ENCODE peak calls at places on chromosomes 4 and X, in six cellular contexts. C, Z, K, H, S and V are unnamed samples.

GRCh38 chr4:947491-947971 is 15.3 kb downstream of the TMEM175 start:
- DNase-seq in C (no peak), Z (no peak), K (no peak), H (peak), S (no peak), V (no peak)

GRCh38 chr4:152825336-152825735 is 45.6 kb downstream of the ARFIP1 start:
- DNase-seq in C (no peak), Z (no peak), K (no peak), H (no peak), S (no peak), V (no peak)

GRCh38 chrX:40700640-40701342 is 34.6 kb downstream of the MED14 start:
- DNase-seq in C (no peak), Z (no peak), K (no peak), H (no peak), S (no peak), V (no peak)

GRCh38 chr4:73911746-73912145 is 42.6 kb downstream of the CXCL1 start:
- DNase-seq in C (no peak), Z (no peak), K (no peak), H (no peak), S (no peak), V (no peak)

GRCh38 chr4:94924566-94924965 is 166.8 kb downstream of the BMPR1B start:
- DNase-seq in C (no peak), Z (no peak), K (no peak), H (no peak), S (no peak), V (no peak)

GRCh38 chr4:13483142-13484044 is 747 bp downstream of the RAB28 start:
- DNase-seq in C (peak), Z (peak), K (peak), H (no peak), S (no peak), V (peak)

GRCh38 chr4:1039493-1040343 is 28.3 kb downstream of the FGFRL1 start:
- DNase-seq in C (peak), Z (no peak), K (peak), H (no peak), S (no peak), V (no peak)

GRCh38 chr4:182862921-182863320 is 54.3 kb downstream of the DCTD start:
- DNase-seq in C (no peak), Z (no peak), K (no peak), H (no peak), S (no peak), V (no peak)

GRCh38 chr4:156642161-156642560 is 329.4 kb downstream of the PDGFC start:
- DNase-seq in C (no peak), Z (no peak), K (no peak), H (no peak), S (no peak), V (no peak)

GRCh38 chr4:106238819-106239420 is 77.1 kb downstream of the TBCK start:
- DNase-seq in C (no peak), Z (no peak), K (no peak), H (no peak), S (no peak), V (peak)

GRCh38 chr4:76951333-76952033 is 1.9 kb downstream of the SEPTIN11 start:
- DNase-seq in C (no peak), Z (no peak), K (no peak), H (no peak), S (no peak), V (no peak)
- TF ChIP-seq POLR2A in C (no peak), Z (no peak), K (no peak), H (no peak), S (no peak), V (no peak)

GRCh38 chr4:55807556-55807955 is 12.0 kb upstream of the EXOC1L start:
- DNase-seq in C (no peak), Z (no peak), K (no peak), H (no peak), S (no peak), V (no peak)
- TF ChIP-seq POLR2A in C (no peak), Z (no peak), K (no peak), H (no peak), S (no peak), V (no peak)

DNA sequence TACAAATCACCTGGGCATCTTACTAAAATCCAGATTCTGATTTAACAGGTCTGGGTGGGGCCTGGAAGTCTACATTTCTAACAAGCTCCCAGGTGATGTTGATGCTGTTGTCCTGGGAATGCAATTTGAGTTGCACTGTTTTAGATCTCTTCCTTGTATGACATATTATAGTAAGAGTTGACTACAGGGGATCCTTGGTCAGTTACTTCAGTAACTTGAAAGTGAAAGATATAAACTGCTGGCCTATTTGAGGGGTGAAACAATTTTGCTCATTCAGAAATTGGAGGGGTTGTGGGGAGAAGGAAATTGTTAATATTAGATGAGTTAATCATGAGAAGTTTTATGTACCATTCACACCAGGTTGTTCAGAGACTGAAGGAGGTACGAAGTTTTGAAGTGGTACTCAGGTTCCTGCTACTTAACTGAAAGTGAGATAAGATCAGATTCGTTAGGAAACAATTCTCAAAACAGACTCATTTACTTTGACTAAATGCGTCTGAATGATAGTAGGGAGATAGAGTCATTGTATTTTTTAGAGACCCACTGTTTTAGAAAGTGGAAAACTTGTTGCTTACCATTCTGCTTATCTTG is 12.5 kb downstream of the SH2D1A start:
- DNase-seq in C (no peak), Z (no peak), K (no peak), H (no peak), S (no peak), V (no peak)
- TF ChIP-seq POLR2A in C (no peak), Z (no peak), K (no peak), H (no peak), S (no peak), V (no peak)

GRCh38 chr4:169249214-169249973 is 21.4 kb downstream of the SH3RF1 start:
- DNase-seq in C (no peak), Z (no peak), K (no peak), H (no peak), S (no peak), V (no peak)

GRCh38 chr4:169252339-169253086 is 18.2 kb downstream of the SH3RF1 start:
- DNase-seq in C (no peak), Z (no peak), K (no peak), H (no peak), S (no peak), V (no peak)

GRCh38 chr4:169248645-169249044 is 22.1 kb downstream of the SH3RF1 start:
- DNase-seq in C (no peak), Z (no peak), K (no peak), H (no peak), S (no peak), V (no peak)

GRCh38 chr4:169251291-169252235 is 19.2 kb downstream of the SH3RF1 start:
- DNase-seq in C (no peak), Z (no peak), K (no peak), H (no peak), S (no peak), V (no peak)

GRCh38 chr4:169250796-169251195 is 20.0 kb downstream of the SH3RF1 start:
- DNase-seq in C (no peak), Z (no peak), K (no peak), H (no peak), S (no peak), V (no peak)
- TF ChIP-seq POLR2A in C (no peak), Z (no peak), K (no peak), H (no peak), S (no peak), V (no peak)

GRCh38 chr4:25160714-25161598 is 707 bp upstream of the SEPSECS start:
- DNase-seq in C (no peak), Z (no peak), K (no peak), H (no peak), S (no peak), V (no peak)
- TF ChIP-seq POLR2A in C (no peak), Z (peak), K (no peak), H (no peak), S (no peak), V (no peak)

GRCh38 chr4:8200302-8200975 is 1.3 kb downstream of the SH3TC1 start:
- DNase-seq in C (no peak), Z (peak), K (peak), H (no peak), S (no peak), V (no peak)
- TF ChIP-seq POLR2A in C (peak), Z (no peak), K (peak), H (no peak), S (peak), V (no peak)

GRCh38 chrX:48917139-48917980 is 1.5 kb downstream of the PIM2 start:
- DNase-seq in C (peak), Z (peak), K (peak), H (peak), S (peak), V (peak)

GRCh38 chrX:48918303-48918643 is 551 bp downstream of the PIM2 start:
- DNase-seq in C (no peak), Z (no peak), K (no peak), H (no peak), S (peak), V (no peak)

GRCh38 chrX:48919947-48920712 is 1.3 kb upstream of the PIM2 start:
- DNase-seq in C (no peak), Z (no peak), K (no peak), H (no peak), S (no peak), V (no peak)

GRCh38 chrX:48919360-48919821 is 567 bp upstream of the PIM2 start:
- DNase-seq in C (no peak), Z (no peak), K (no peak), H (no peak), S (no peak), V (no peak)

GRCh38 chrX:48918644-48919340 is at the start of gene PIM2:
- DNase-seq in C (peak), Z (peak), K (peak), H (peak), S (peak), V (peak)
- TF ChIP-seq POLR2A in C (peak), Z (peak), K (peak), H (peak), S (peak), V (peak)

DNA sequence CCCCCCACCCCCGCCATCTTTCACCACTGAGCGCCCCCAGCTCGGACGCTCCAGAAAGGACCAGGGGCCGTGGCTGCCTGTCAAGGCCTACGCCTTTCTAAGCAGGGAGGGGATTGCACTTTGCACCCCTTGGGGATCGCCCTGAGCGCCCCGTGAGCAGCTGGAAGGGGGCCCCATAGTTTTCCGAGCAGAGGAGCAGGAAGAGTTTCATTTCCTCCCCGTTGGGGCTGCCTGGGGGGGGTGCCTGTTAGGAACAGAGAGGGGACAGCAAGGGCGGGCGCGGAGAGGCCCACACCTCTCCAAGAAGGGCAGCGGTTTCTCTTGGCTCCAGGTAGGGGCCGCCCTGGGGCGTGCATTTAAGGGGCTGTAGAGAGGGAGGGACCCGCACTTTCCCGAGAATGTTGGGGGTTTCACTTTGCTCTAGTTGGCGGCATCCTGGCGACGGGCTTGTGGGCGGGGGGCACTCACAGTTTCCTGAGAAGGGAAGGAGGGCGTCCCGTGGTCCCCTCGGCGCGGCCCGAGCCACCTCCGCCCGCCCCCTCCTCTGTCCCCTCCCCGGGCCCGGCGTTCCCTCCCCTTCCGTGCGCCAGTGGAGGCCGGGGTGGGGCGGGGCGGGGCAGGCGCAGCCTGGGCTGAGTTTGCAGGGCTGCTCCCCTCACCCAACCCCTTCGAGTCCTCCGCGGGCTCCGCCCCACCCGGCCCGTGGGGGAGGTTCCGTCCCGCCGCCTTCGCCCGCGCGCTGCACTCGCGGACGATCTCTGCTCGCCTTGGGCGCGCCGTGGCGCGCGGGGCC is 82.3 kb upstream of the CD99 start:
- DNase-seq in C (peak), Z (peak), K (peak), H (peak), S (no peak), V (peak)
- TF ChIP-seq POLR2A in C (no peak), Z (no peak), K (peak), H (no peak), S (peak), V (peak)

DNA sequence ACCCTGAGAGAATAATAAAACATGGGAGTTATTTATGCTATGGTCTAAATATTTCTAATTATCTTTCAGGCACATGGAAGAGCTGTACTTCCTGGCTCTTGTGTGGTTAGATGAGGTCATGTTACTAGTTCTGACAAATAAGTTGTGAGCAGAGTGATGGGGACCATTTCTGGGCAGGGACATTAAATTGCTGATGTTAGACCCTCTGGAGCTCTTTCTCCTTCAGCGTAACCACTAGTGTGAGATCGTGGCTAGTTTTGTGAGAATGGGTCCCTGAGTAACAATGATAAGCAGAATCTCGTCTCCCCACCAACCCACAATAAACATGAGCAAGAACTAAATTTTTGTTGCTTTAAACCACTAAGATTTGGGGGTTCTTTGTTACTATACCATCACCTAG is 107.9 kb downstream of the MAML3 start:
- DNase-seq in C (no peak), Z (no peak), K (no peak), H (no peak), S (no peak), V (no peak)
- TF ChIP-seq POLR2A in C (no peak), Z (no peak), K (no peak), H (no peak), S (no peak), V (no peak)